ENCODE peak calls at places on chromosomes 13 and 19, in ten cellular contexts. U is pancreas; K is neural progenitor cell; Z is heart left ventricle; G is SJSA1; A is tibial nerve; X is hepatocyte; V is fibroblast of lung; R is CD4-positive, CD25-positive, alpha-beta regulatory T cell; L is upper lobe of right lung. H is an unnamed sample. For H3K27me3, the result is how much of the 10 kb centered on the place peaks cover.

GRCh38 chr19:29867984-29868383 is 56.2 kb downstream of the CCNE1 start:
- DNase-seq in U (no peak), K (no peak), Z (no peak), G (no peak), A (no peak), X (no peak), V (no peak), R (no peak), L (peak), H (no peak)

GRCh38 chr13:26653310-26653709 is 95.8 kb downstream of the WASF3 start:
- DNase-seq in U (no peak), K (no peak), Z (no peak), G (no peak), A (no peak), X (no peak), V (peak), R (no peak), L (no peak), H (no peak)

GRCh38 chr13:24905242-24905641 is 141.3 kb downstream of the RNF17 start:
- DNase-seq in U (no peak), K (no peak), Z (no peak), G (no peak), A (no peak), X (no peak), V (peak), R (no peak), L (no peak), H (peak)

GRCh38 chr13:98405107-98405571 is 171.8 kb downstream of the STK24 start:
- DNase-seq in U (no peak), K (peak), Z (no peak), G (no peak), A (no peak), X (peak), V (peak), R (no peak), L (no peak), H (peak)

GRCh38 chr13:102642475-102642874 is 45.7 kb downstream of the TPP2 start:
- DNase-seq in U (peak), K (no peak), Z (peak), G (no peak), A (no peak), X (no peak), V (peak), R (no peak), L (peak), H (no peak)

GRCh38 chr13:110454956-110455355 is 106.6 kb downstream of the RAB20 start:
- DNase-seq in U (no peak), K (no peak), Z (no peak), G (no peak), A (no peak), X (no peak), V (no peak), R (no peak), L (no peak), H (no peak)

GRCh38 chr19:38264486-38265212 is at the start of gene SPINT2:
- DNase-seq in U (no peak), K (peak), Z (no peak), G (no peak), A (no peak), X (no peak), V (no peak), R (no peak), L (no peak), H (no peak)

GRCh38 chr13:25872871-25873607 is 178.8 kb downstream of the SHISA2 start:
- DNase-seq in U (no peak), K (no peak), Z (no peak), G (no peak), A (no peak), X (no peak), V (peak), R (no peak), L (no peak), H (peak)

GRCh38 chr13:59343993-59344780 is 819.5 kb downstream of the DIAPH3 start:
- DNase-seq in U (no peak), K (no peak), Z (no peak), G (no peak), A (no peak), X (no peak), V (no peak), R (no peak), L (no peak), H (no peak)

GRCh38 chr13:95660981-95661581 is 15.9 kb upstream of the DNAJC3 start:
- DNase-seq in U (no peak), K (peak), Z (no peak), G (no peak), A (no peak), X (peak), V (peak), R (peak), L (no peak), H (peak)

GRCh38 chr13:31225180-31225579 is 25.4 kb downstream of the B3GLCT start:
- DNase-seq in U (no peak), K (no peak), Z (no peak), G (no peak), A (no peak), X (peak), V (no peak), R (no peak), L (no peak), H (no peak)

GRCh38 chr19:1861599-1862031 is 1.8 kb downstream of the KLF16 start:
- DNase-seq in U (no peak), K (no peak), Z (no peak), G (no peak), A (no peak), X (no peak), V (no peak), R (no peak), L (no peak), H (no peak)

GRCh38 chr19:1859319-1859718 is 4.1 kb downstream of the KLF16 start:
- DNase-seq in U (no peak), K (peak), Z (no peak), G (no peak), A (no peak), X (no peak), V (no peak), R (no peak), L (no peak), H (no peak)

GRCh38 chr19:1860821-1861598 is 2.4 kb downstream of the KLF16 start:
- DNase-seq in U (peak), K (no peak), Z (no peak), G (no peak), A (no peak), X (no peak), V (no peak), R (no peak), L (no peak), H (no peak)

GRCh38 chr19:1858412-1859081 is 4.8 kb downstream of the KLF16 start:
- DNase-seq in U (peak), K (no peak), Z (no peak), G (no peak), A (no peak), X (no peak), V (no peak), R (no peak), L (no peak), H (no peak)

DNA sequence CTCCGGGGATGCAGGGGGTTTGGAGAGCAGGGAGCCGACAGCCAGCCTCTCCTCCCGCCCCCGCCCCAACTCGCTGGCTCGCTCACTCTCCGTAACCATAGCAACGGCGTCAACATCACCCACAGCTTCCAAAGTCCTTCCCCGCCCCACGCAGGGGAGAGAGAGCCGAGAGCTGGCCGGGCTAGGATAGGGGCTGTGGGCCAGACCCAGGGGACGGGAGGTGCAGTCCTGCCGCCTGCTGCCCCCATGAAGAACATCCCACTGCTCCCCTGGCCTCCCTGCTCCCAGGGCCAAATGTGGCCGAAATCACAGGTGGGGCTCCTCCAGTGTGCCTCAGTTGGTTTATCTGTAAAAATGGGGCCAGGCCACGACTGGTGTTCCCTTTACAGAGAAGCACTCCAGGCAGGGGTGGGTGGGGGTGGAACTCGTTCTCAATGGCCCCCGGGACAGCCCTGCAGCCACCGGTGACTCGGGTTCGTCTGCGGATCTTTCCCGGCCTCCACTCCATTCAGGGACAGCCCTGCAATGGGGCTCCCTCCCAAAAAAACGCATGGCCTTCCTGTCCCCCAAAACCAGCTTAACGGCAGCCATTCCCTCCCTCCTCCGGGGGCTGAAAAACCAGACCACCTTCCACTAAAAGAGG is 3.1 kb downstream of the KLF16 start:
- DNase-seq in U (peak), K (peak), Z (peak), G (no peak), A (no peak), X (peak), V (peak), R (peak), L (no peak), H (peak)
- H3K4me3 ChIP-seq in U (no peak), K (peak), Z (no peak), G (no peak), A (no peak), X (no peak), V (peak), R (no peak), L (no peak), H (no peak)

DNA sequence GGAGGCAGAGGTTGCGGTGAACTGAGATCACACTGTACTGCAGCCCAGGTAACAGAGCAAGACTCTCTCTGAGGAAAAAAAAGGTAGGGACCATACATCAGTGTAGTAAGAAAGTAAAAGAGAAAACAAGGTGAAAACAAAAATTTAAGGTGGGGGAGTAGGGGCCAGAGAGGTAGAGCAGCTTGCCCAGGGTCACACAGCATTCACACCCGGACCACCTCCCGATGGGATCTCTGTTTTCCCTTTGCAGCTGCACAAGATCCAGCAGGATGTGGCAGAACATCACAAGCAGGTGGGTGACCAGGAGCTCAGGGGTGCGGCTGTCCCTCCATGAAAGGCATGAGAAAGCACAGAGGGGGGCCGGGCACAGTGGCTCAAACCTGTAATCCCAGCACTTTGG is 4.5 kb downstream of the TLE6 start:
- DNase-seq in U (no peak), K (no peak), Z (no peak), G (no peak), A (no peak), X (no peak), V (no peak), R (no peak), L (no peak), H (no peak)
- H3K27me3 ChIP-seq in U (under half), K (half or more), Z (under half), G (under half), A (under half), X (under half), V (under half), R (under half), L (under half), H (under half)

GRCh38 chr13:99992912-99993311 is 11.3 kb downstream of the ZIC2 start:
- DNase-seq in U (no peak), K (no peak), Z (no peak), G (peak), A (no peak), X (no peak), V (peak), R (no peak), L (no peak), H (no peak)

GRCh38 chr13:99991013-99991805 is 9.6 kb downstream of the ZIC2 start:
- DNase-seq in U (no peak), K (peak), Z (no peak), G (peak), A (no peak), X (no peak), V (no peak), R (no peak), L (no peak), H (no peak)

GRCh38 chr13:99991806-99992242 is 10.2 kb downstream of the ZIC2 start:
- DNase-seq in U (no peak), K (peak), Z (no peak), G (peak), A (no peak), X (no peak), V (no peak), R (no peak), L (no peak), H (no peak)

GRCh38 chr13:99993660-99994455 is 12.3 kb downstream of the ZIC2 start:
- DNase-seq in U (no peak), K (peak), Z (no peak), G (peak), A (no peak), X (no peak), V (no peak), R (no peak), L (no peak), H (no peak)

GRCh38 chr13:99992376-99992775 is 10.8 kb downstream of the ZIC2 start:
- DNase-seq in U (no peak), K (peak), Z (no peak), G (peak), A (no peak), X (no peak), V (no peak), R (no peak), L (no peak), H (no peak)
- H3K4me3 ChIP-seq in U (no peak), K (peak), Z (no peak), G (no peak), A (no peak), X (no peak), V (no peak), R (no peak), L (no peak), H (no peak)

DNA sequence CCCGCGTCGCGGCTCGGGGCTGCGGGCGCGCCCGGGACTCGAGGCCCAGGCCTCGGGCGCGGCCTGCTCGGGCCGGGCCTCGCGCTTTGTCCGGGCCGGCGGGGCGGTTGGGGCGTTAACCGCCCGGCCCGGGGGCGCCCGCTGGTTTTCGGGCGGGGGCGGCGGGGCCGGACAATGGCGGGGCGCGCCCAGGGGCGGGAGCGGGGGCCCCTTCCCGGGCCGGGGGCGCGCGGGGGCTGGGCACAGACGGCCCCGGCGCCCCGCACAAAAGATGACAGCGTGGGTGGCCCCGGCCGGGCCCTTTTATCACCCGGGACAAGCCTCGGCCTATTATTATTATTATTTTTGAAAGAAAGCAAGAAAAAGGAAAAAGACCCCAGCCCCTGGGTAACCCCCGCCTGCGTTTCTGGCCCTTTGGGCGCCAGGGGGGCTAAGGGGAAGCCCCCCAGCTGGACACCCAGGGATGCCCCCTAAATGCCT is 419 bp downstream of the KDM4B start:
- DNase-seq in U (no peak), K (no peak), Z (no peak), G (no peak), A (no peak), X (no peak), V (no peak), R (no peak), L (no peak), H (no peak)
- H3K27me3 ChIP-seq in U (under half), K (under half), Z (under half), G (under half), A (under half), X (under half), V (under half), R (under half), L (under half), H (under half)

GRCh38 chr19:40552848-40553247 is 23.8 kb upstream of the SHKBP1 start:
- DNase-seq in U (no peak), K (no peak), Z (no peak), G (no peak), A (no peak), X (no peak), V (no peak), R (no peak), L (no peak), H (no peak)

GRCh38 chr19:40553885-40554857 is 22.5 kb upstream of the SHKBP1 start:
- DNase-seq in U (no peak), K (peak), Z (no peak), G (no peak), A (no peak), X (no peak), V (no peak), R (no peak), L (no peak), H (no peak)

GRCh38 chr19:40550951-40551350 is 25.7 kb upstream of the SHKBP1 start:
- DNase-seq in U (no peak), K (no peak), Z (no peak), G (no peak), A (no peak), X (no peak), V (no peak), R (no peak), L (no peak), H (no peak)

GRCh38 chr19:40549007-40549708 is 27.5 kb upstream of the SHKBP1 start:
- DNase-seq in U (peak), K (peak), Z (peak), G (peak), A (no peak), X (peak), V (peak), R (peak), L (peak), H (peak)
- H3K4me3 ChIP-seq in U (no peak), K (peak), Z (no peak), G (no peak), A (no peak), X (no peak), V (no peak), R (no peak), L (no peak), H (no peak)

DNA sequence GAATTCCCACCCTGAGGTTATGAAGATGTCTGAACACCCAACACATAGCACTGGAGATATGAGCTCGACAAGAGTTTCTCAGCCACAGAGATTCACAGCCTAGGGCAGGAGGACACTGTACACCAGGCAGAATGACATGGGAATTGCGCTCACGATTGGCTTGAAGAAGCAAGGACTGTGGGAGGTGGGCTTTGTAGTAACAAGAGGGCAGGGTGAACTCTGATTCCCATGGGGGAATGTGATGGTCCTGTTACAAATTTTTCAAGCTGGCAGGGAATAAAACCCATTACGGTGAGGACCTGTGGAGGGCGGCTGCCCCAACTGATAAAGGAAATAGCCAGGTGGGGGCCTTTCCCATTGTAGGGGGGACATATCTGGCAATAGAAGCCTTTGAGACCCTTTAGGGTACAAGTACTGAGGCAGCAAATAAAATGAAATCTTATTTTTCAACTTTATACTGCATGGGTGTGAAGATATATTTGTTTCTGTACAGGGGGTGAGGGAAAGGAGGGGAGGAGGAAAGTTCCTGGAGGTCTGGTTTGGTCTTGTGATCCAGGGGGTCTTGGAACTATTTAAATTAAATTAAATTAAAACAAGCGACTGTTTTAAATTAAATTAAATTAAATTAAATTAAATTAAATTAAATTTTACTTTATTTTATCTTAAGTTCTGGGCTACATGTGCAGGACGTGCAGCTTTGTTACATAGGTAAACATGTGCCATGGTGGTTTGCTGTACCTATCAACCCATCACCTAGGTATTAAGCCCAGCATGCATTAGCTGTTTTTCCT is 7.0 kb downstream of the KLK3 start:
- DNase-seq in U (no peak), K (no peak), Z (no peak), G (no peak), A (no peak), X (no peak), V (no peak), R (no peak), L (no peak), H (no peak)
- H3K27me3 ChIP-seq in U (under half), K (half or more), Z (under half), G (under half), A (under half), X (under half), V (under half), R (under half), L (under half), H (under half)

DNA sequence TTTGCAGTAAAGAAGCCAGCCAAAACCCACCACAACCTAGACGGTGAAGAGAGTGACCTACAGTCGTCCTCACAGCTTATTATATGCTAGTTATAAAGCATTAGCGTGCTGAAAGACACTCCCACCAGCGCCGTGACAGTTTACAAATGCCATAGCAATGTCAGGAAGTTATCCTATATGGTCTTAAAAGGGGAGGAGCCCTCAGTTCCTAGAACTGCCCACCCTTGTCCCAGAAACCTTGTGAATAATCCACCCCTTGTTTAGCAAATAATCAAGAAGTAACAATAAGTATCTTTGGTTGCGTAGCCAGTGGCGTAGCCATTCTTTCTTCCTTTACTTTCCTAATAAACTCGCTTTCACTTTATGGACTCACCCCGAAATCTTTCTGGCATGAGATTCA is 227.9 kb upstream of the ARGLU1 start:
- DNase-seq in U (no peak), K (peak), Z (no peak), G (no peak), A (no peak), X (no peak), V (no peak), R (no peak), L (no peak), H (no peak)
- H3K4me3 ChIP-seq in U (no peak), K (peak), Z (peak), G (no peak), A (no peak), X (peak), V (peak), R (peak), L (peak), H (no peak)

GRCh38 chr13:99995503-99996176 is 14.1 kb downstream of the ZIC2 start:
- DNase-seq in U (no peak), K (peak), Z (no peak), G (peak), A (no peak), X (no peak), V (no peak), R (peak), L (no peak), H (no peak)

GRCh38 chr13:99996177-99996705 is 14.7 kb downstream of the ZIC2 start:
- DNase-seq in U (no peak), K (peak), Z (no peak), G (peak), A (no peak), X (no peak), V (no peak), R (no peak), L (no peak), H (no peak)

GRCh38 chr13:99995104-99995502 is 13.5 kb downstream of the ZIC2 start:
- DNase-seq in U (no peak), K (no peak), Z (no peak), G (no peak), A (no peak), X (no peak), V (no peak), R (no peak), L (no peak), H (no peak)

GRCh38 chr13:99997702-99998219 is 16.2 kb downstream of the ZIC2 start:
- DNase-seq in U (no peak), K (no peak), Z (no peak), G (peak), A (no peak), X (no peak), V (no peak), R (no peak), L (no peak), H (no peak)

DNA sequence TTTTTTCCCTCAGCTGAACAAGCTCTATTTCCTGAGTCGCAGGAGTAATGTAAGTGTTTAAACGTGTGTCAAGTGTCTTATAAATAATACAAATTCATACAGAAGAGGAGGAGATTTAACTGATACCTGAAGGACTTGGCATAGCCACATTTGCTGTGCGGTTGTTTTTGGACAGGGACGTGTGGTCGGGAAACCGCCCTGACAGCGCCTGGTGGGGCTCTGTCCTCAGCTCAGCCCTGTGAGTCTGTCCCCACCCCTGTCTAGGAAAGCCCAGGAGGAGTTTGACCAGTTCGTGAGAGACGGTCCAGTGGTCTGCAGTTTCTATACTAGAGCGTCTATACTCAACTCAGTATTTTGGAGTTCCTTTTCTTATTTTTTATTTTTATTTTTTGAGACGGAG is 16.7 kb downstream of the ZIC2 start:
- DNase-seq in U (no peak), K (no peak), Z (no peak), G (peak), A (no peak), X (no peak), V (no peak), R (no peak), L (no peak), H (no peak)
- H3K27me3 ChIP-seq in U (under half), K (half or more), Z (half or more), G (half or more), A (half or more), X (half or more), V (under half), R (under half), L (half or more), H (half or more)